ENCODE peak calls at places on chromosomes 7 and 10, in nine cellular contexts. F is RWPE1, M is upper lobe of right lung, H is AG04450, V is upper lobe of left lung, O is A549, W is neural progenitor cell, A is astrocyte, T is OCI-LY7. D is an unnamed sample.

GRCh38 chr7:27220440-27220955 is 20.6 kb upstream of the HOXA13 start:
- DNase-seq in W (no peak), V (no peak), M (peak; percentile 55), H (no peak), T (no peak), F (no peak), A (no peak), O (no peak), D (no peak)

GRCh38 chr7:24152356-24152755 is 131.6 kb upstream of the NPY start:
- DNase-seq in W (no peak), A (no peak), F (peak; percentile 13), V (no peak), O (no peak), M (no peak), T (no peak), H (no peak), D (no peak)

GRCh38 chr7:44114586-44115310 is 8.6 kb downstream of the POLD2 start:
- DNase-seq in W (no peak), H (no peak), O (no peak), F (no peak), V (no peak), T (no peak), M (no peak), A (no peak), D (peak; percentile 67)

GRCh38 chr7:118183254-118183585 is 744 bp upstream of the LSM8 start:
- DNase-seq in V (no peak), F (no peak), W (no peak), A (no peak), O (peak; percentile 6), M (no peak), H (no peak), T (peak; percentile 40), D (peak; percentile 1)

GRCh38 chr7:74417419-74417971 is 36.2 kb upstream of the GTF2IRD1 start:
- DNase-seq in M (peak; percentile 81), A (peak; percentile 31), V (peak; percentile 72), F (peak; percentile 86), T (peak; percentile 62), H (no peak), O (peak; percentile 77), W (peak; percentile 82), D (peak; percentile 85)

GRCh38 chr10:102322914-102323313 is 72.6 kb upstream of the NFKB2 start:
- DNase-seq in A (peak; percentile 74), O (no peak), W (no peak), F (no peak), H (no peak), M (no peak), T (no peak), V (no peak), D (no peak)

GRCh38 chr7:68043546-68043945 is 1046.9 kb downstream of the TYW1 start:
- DNase-seq in M (no peak), A (peak; percentile 32), O (no peak), F (no peak), W (no peak), H (no peak), V (no peak), T (no peak), D (peak; percentile 21)

GRCh38 chr7:42661312-42661711 is 250.6 kb downstream of the C7orf25 start:
- DNase-seq in M (no peak), T (no peak), V (no peak), A (peak; percentile 64), F (peak; percentile 84), W (no peak), O (peak; percentile 21), H (no peak), D (no peak)

GRCh38 chr10:27242951-27243551 is 2.5 kb upstream of the ACBD5 start:
- DNase-seq in A (peak; percentile 80), T (peak; percentile 85), M (no peak), V (peak; percentile 58), H (no peak), F (peak; percentile 67), O (peak; percentile 83), W (peak; percentile 76), D (peak; percentile 86)

GRCh38 chr10:132185601-132186487 is 904 bp upstream of the DPYSL4 start:
- DNase-seq in H (no peak), O (no peak), T (no peak), F (peak; percentile 71), V (no peak), A (no peak), M (no peak), W (peak; percentile 84), D (peak; percentile 41)

GRCh38 chr7:69412331-69413146 is 185.7 kb upstream of the AUTS2 start:
- DNase-seq in V (no peak), W (no peak), O (peak; percentile 89), M (no peak), H (no peak), A (peak; percentile 83), T (peak; percentile 51), F (no peak), D (peak; percentile 81)

GRCh38 chr7:55794527-55794926 is 68.0 kb downstream of the SEPTIN14 start:
- DNase-seq in O (peak; percentile 7), W (no peak), V (no peak), M (no peak), H (no peak), A (no peak), T (no peak), F (peak; percentile 34), D (no peak)

GRCh38 chr10:93579985-93580711 is 13.7 kb downstream of the FFAR4 start:
- DNase-seq in H (no peak), A (no peak), W (no peak), M (no peak), V (no peak), F (no peak), T (no peak), O (no peak), D (no peak)

DNA sequence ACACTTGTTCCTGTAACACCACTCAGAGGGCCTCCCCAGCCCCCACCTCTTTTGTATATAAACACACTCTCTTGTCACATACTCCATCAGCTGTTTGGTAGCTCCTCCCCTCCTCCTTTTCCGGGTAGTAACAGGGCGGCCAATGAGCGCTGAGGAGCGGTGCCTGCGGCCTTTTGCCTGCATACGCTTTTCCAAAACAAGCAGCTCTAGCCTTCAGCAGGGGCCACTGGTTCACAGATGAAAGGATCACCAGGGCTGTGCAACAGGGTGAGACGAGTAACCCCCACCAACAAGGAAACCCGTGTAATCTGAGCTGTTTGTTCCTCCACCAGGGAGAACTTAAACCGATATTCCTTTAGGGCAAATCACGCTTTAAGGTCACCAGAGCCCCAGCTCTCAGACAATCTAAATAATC is 3.9 kb downstream of the UBE2H start:
- DNase-seq in M (peak; percentile 92), O (peak; percentile 94), T (peak; percentile 88), A (peak; percentile 85), W (peak; percentile 95), H (peak; percentile 91), F (peak; percentile 81), V (peak; percentile 95), D (peak; percentile 91)
- TF ChIP-seq CTCF in M (no peak), O (no peak), T (no peak), A (no peak), W (no peak), H (no peak), F (no peak), V (no peak), D (no peak)

DNA sequence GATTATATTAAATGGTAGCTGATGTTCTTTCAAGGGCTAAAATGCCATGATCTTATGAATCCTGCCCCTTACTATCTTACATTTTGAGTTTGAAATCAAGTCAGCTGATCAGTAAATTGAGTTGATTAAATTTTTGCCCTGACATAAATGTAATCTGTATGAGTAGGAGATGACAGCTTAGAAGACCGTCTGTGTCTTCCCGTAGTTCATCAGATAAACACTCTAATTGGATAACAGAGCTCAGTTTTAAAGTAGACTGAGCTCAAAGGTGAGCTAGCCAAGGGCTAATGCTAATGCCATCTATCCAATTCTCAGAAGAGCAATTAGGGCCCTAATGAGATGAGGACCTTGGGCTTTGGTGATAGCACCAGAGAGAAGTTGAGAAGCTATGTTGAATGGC is 82.9 kb downstream of the LRRC4 start:
- DNase-seq in A (no peak), H (no peak), W (no peak), F (no peak), O (no peak), T (no peak), M (no peak), V (no peak), D (no peak)
- H3K27ac ChIP-seq in A (no peak overlapping the region), H (no peak overlapping the region), W (no peak overlapping the region), F (no peak overlapping the region), O (no peak overlapping the region), T (no peak overlapping the region), M (no peak overlapping the region), V (no peak overlapping the region), D (no peak overlapping the region)

GRCh38 chr10:128526793-128527375 is 400.7 kb upstream of the MKI67 start:
- DNase-seq in H (no peak), A (no peak), O (no peak), V (no peak), M (no peak), F (no peak), W (no peak), T (no peak), D (no peak)

GRCh38 chr10:128529225-128529624 is 403.0 kb upstream of the MKI67 start:
- DNase-seq in F (no peak), V (no peak), M (no peak), H (no peak), W (no peak), O (no peak), T (no peak), A (no peak), D (no peak)

GRCh38 chr10:128528781-128529180 is 402.6 kb upstream of the MKI67 start:
- DNase-seq in H (no peak), M (no peak), W (no peak), V (no peak), T (no peak), A (no peak), O (no peak), F (no peak), D (no peak)

GRCh38 chr10:128527730-128528129 is 401.5 kb upstream of the MKI67 start:
- DNase-seq in T (no peak), A (no peak), W (no peak), O (no peak), H (no peak), V (no peak), F (no peak), M (no peak), D (no peak)

DNA sequence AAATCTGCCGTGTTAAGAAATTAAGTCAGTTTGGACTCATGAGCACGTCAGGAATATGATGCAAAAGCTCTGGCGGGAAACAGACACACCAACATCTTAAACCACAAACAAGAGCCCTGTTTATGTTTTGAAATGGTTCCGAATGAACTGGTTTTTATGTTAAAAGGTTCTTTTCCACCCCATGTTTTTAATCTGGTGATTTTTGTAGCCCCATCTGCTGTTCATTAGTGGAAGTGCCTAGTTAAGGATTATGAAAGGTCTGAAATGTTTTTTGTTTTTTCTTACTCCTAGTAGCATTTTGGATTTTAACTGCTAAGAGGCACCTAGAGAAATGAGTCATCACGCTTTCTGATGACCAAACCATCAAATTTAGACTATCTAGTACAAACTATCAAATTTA is 404.1 kb upstream of the MKI67 start:
- DNase-seq in O (peak; percentile 9), F (peak; percentile 23), T (peak; percentile 4), W (no peak), A (no peak), M (no peak), H (no peak), V (no peak), D (no peak)
- TF ChIP-seq CTCF in O (peak; percentile 42), F (no peak), T (peak; percentile 77), W (peak; percentile 75), A (peak; percentile 38), M (peak; percentile 40), H (no peak), V (peak; percentile 26), D (peak; percentile 25)

DNA sequence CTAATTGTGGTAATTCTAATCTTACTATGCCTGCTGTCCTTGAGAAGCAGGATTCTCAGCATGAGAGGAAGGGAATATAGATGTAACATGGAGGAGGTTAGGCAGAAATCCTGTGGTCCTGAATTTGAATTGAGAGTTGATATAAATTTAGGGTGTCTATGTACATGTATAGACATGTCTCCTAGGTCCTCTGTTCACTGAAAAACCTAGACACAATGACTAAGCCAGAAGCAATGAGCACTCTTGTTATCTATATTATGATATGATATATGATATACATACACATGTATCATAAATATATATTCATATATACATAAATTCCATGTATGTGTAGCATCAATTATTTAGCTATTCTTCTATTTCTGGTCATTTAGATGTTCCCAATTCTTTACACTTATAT is 173.3 kb upstream of the MKLN1 start:
- DNase-seq in A (no peak), H (no peak), T (no peak), V (no peak), O (no peak), W (no peak), F (peak; percentile 14), M (no peak), D (no peak)
- H3K27ac ChIP-seq in A (no peak overlapping the region), H (no peak overlapping the region), T (no peak overlapping the region), V (no peak overlapping the region), O (peak overlapping the region; percentile 80), W (no peak overlapping the region), F (no peak overlapping the region), M (no peak overlapping the region), D (no peak overlapping the region)

D was measured in adrenal gland.